ENCODE peak calls at places on chromosomes 16 and 17, in ten cellular contexts. T, Y, H, I, G, B, J, C, V and R are unnamed samples.

GRCh38 chr16:28319476-28320022 is 27.2 kb downstream of the SBK1 start:
- DNase-seq in T (no peak), Y (peak; percentile 33), H (no peak), I (no peak), G (no peak), B (no peak), J (no peak), C (no peak), V (no peak), R (no peak)

GRCh38 chr16:16071631-16072244 is 122.3 kb downstream of the ABCC1 start:
- DNase-seq in T (no peak), Y (no peak), H (no peak), I (no peak), G (no peak), B (peak; percentile 14), J (no peak), C (no peak), V (peak; percentile 86), R (no peak)

GRCh38 chr17:76841776-76842405 is 26.3 kb upstream of the MGAT5B start:
- DNase-seq in T (no peak), Y (no peak), H (no peak), I (no peak), G (no peak), B (peak; percentile 10), J (no peak), C (no peak), V (no peak), R (no peak)

GRCh38 chr17:81638683-81639082 is 1.7 kb downstream of the TSPAN10 start:
- DNase-seq in T (no peak), Y (no peak), H (no peak), I (no peak), G (no peak), B (no peak), J (no peak), C (no peak), V (no peak), R (no peak)

GRCh38 chr17:27657620-27658019 is 26.6 kb downstream of the LGALS9 start:
- DNase-seq in T (peak; percentile 44), Y (peak; percentile 14), H (no peak), I (no peak), G (no peak), B (peak; percentile 68), J (no peak), C (no peak), V (no peak), R (no peak)

GRCh38 chr17:80822700-80823410 is 168.8 kb upstream of the CHMP6 start:
- DNase-seq in T (no peak), Y (peak; percentile 31), H (no peak), I (no peak), G (no peak), B (no peak), J (no peak), C (no peak), V (no peak), R (no peak)

GRCh38 chr17:19354123-19354522 is 8.4 kb downstream of the B9D1 start:
- DNase-seq in T (peak; percentile 60), Y (no peak), H (no peak), I (no peak), G (no peak), B (no peak), J (peak; percentile 85), C (no peak), V (no peak), R (no peak)

GRCh38 chr16:58638148-58639036 is 8.8 kb upstream of the CNOT1 start:
- DNase-seq in T (peak; percentile 63), Y (peak; percentile 75), H (no peak), I (no peak), G (peak; percentile 44), B (peak; percentile 11), J (peak; percentile 77), C (no peak), V (peak; percentile 45), R (peak; percentile 21)

GRCh38 chr16:87303431-87303930 is 13.7 kb downstream of the C16orf95 start:
- DNase-seq in T (no peak), Y (no peak), H (no peak), I (no peak), G (no peak), B (peak; percentile 73), J (no peak), C (no peak), V (no peak), R (no peak)

GRCh38 chr17:2792541-2793169 is 3.6 kb upstream of the RAP1GAP2 start:
- DNase-seq in T (no peak), Y (no peak), H (no peak), I (no peak), G (no peak), B (no peak), J (no peak), C (no peak), V (no peak), R (no peak)

GRCh38 chr17:60390881-60391418 is 983 bp downstream of the USP32 start:
- DNase-seq in T (peak; percentile 71), Y (no peak), H (peak; percentile 65), I (no peak), G (peak; percentile 28), B (peak; percentile 81), J (peak; percentile 19), C (peak; percentile 67), V (peak; percentile 30), R (peak; percentile 48)

GRCh38 chr16:50282010-50282538 is 15.7 kb downstream of the ADCY7 start:
- DNase-seq in T (no peak), Y (peak; percentile 84), H (no peak), I (peak; percentile 92), G (peak; percentile 69), B (peak; percentile 91), J (no peak), C (peak; percentile 76), V (peak; percentile 69), R (peak; percentile 77)

GRCh38 chr17:57607553-57608120 is 137.5 kb downstream of the CCDC182 start:
- DNase-seq in T (no peak), Y (peak; percentile 50), H (peak; percentile 74), I (no peak), G (no peak), B (no peak), J (no peak), C (no peak), V (no peak), R (no peak)

GRCh38 chr17:49634487-49634865 is 43.4 kb downstream of the SPOP start:
- DNase-seq in T (no peak), Y (no peak), H (no peak), I (no peak), G (no peak), B (no peak), J (no peak), C (peak; percentile 32), V (no peak), R (no peak)

GRCh38 chr17:5562172-5562571 is 22.1 kb downstream of the NLRP1 start:
- DNase-seq in T (no peak), Y (no peak), H (no peak), I (no peak), G (no peak), B (no peak), J (no peak), C (no peak), V (no peak), R (no peak)

GRCh38 chr16:80277182-80277581 is 263.6 kb upstream of the DYNLRB2 start:
- DNase-seq in T (no peak), Y (no peak), H (no peak), I (no peak), G (no peak), B (no peak), J (no peak), C (no peak), V (no peak), R (no peak)

GRCh38 chr17:29732613-29733012 is 109.9 kb upstream of the CORO6 start:
- DNase-seq in T (no peak), Y (no peak), H (no peak), I (no peak), G (no peak), B (no peak), J (peak; percentile 41), C (no peak), V (no peak), R (no peak)

GRCh38 chr16:86044881-86045600 is 146.1 kb downstream of the IRF8 start:
- DNase-seq in T (no peak), Y (no peak), H (no peak), I (no peak), G (peak; percentile 13), B (no peak), J (no peak), C (no peak), V (peak; percentile 67), R (no peak)

GRCh38 chr17:81270279-81270678 is 24.8 kb downstream of the SLC38A10 start:
- DNase-seq in T (no peak), Y (no peak), H (no peak), I (no peak), G (no peak), B (no peak), J (no peak), C (no peak), V (no peak), R (peak; percentile 32)

GRCh38 chr16:71894229-71894920 is 956 bp upstream of the IST1 start:
- DNase-seq in T (peak; percentile 74), Y (no peak), H (peak; percentile 27), I (no peak), G (peak; percentile 52), B (peak; percentile 80), J (no peak), C (peak; percentile 50), V (peak; percentile 56), R (no peak)

GRCh38 chr17:37261286-37261685 is 114.5 kb upstream of the C17orf78 start:
- DNase-seq in T (no peak), Y (no peak), H (no peak), I (no peak), G (no peak), B (no peak), J (no peak), C (no peak), V (no peak), R (no peak)

GRCh38 chr17:43880420-43880991 is 26.8 kb downstream of the MPP2 start:
- DNase-seq in T (peak; percentile 62), Y (peak; percentile 79), H (no peak), I (no peak), G (peak; percentile 49), B (peak; percentile 55), J (no peak), C (no peak), V (peak; percentile 71), R (no peak)

GRCh38 chr16:30780549-30780948 is 6.5 kb downstream of the ZNF629 start:
- DNase-seq in T (no peak), Y (no peak), H (no peak), I (no peak), G (no peak), B (no peak), J (no peak), C (no peak), V (no peak), R (no peak)

GRCh38 chr16:53754938-53755910 is 51.3 kb downstream of the FTO start:
- DNase-seq in T (no peak), Y (no peak), H (peak; percentile 88), I (no peak), G (peak; percentile 44), B (no peak), J (no peak), C (no peak), V (peak; percentile 65), R (no peak)

GRCh38 chr17:64707077-64707591 is 45.0 kb upstream of the SMURF2 start:
- DNase-seq in T (peak; percentile 100), Y (peak; percentile 95), H (peak; percentile 27), I (peak; percentile 42), G (peak; percentile 97), B (no peak), J (peak; percentile 100), C (peak; percentile 50), V (peak; percentile 77), R (peak; percentile 94)

GRCh38 chr17:44751806-44752205 is 7.0 kb upstream of the ADAM11 start:
- DNase-seq in T (no peak), Y (no peak), H (no peak), I (no peak), G (no peak), B (no peak), J (no peak), C (no peak), V (no peak), R (no peak)

GRCh38 chr16:81600275-81600674 is 155.7 kb downstream of the CMIP start:
- DNase-seq in T (peak; percentile 56), Y (no peak), H (no peak), I (no peak), G (no peak), B (no peak), J (peak; percentile 44), C (no peak), V (no peak), R (no peak)

GRCh38 chr17:9878791-9879525 is 26.1 kb downstream of the RCVRN start:
- DNase-seq in T (no peak), Y (no peak), H (no peak), I (no peak), G (no peak), B (no peak), J (no peak), C (no peak), V (no peak), R (no peak)